ENCODE peak calls at places on chromosomes 12 and 14, in four cellular contexts. Y is A549, B is K562, T is HepG2. P is an unnamed sample.

GRCh38 chr12:124387510-124387855 is 92.6 kb downstream of the RFLNA start:
- DNase-seq in Y (no peak), B (no peak), T (peak), P (no peak)

GRCh38 chr14:91261115-91261514 is 16.6 kb upstream of the GPR68 start:
- DNase-seq in Y (no peak), B (no peak), T (no peak), P (no peak)

GRCh38 chr12:47218191-47218654 is 138.5 kb upstream of the AMIGO2 start:
- DNase-seq in Y (no peak), B (no peak), T (no peak), P (no peak)

GRCh38 chr14:99468836-99469592 is 11.6 kb downstream of the SETD3 start:
- DNase-seq in Y (no peak), B (no peak), T (no peak), P (no peak)

GRCh38 chr14:75558440-75558839 is 20.0 kb upstream of the FLVCR2 start:
- DNase-seq in Y (no peak), B (no peak), T (no peak), P (no peak)

GRCh38 chr12:123106640-123107359 is 44.1 kb downstream of the PITPNM2 start:
- DNase-seq in Y (no peak), B (peak), T (no peak), P (no peak)

GRCh38 chr12:39990122-39991101 is 115.5 kb downstream of the SLC2A13 start:
- DNase-seq in Y (peak), B (peak), T (peak), P (peak)

GRCh38 chr12:119229837-119230236 is 51.1 kb downstream of the HSPB8 start:
- DNase-seq in Y (peak), B (peak), T (peak), P (no peak)

GRCh38 chr12:115199831-115200230 is 515.9 kb upstream of the TBX3 start:
- DNase-seq in Y (no peak), B (no peak), T (no peak), P (no peak)

GRCh38 chr14:99035712-99036593 is 236.0 kb downstream of the BCL11B start:
- DNase-seq in Y (peak), B (no peak), T (peak), P (peak)

GRCh38 chr12:102376781-102377180 is 103.6 kb downstream of the IGF1 start:
- DNase-seq in Y (no peak), B (no peak), T (no peak), P (no peak)

GRCh38 chr12:26473291-26473690 is 277.9 kb downstream of the SSPN start:
- DNase-seq in Y (no peak), B (no peak), T (no peak), P (no peak)

GRCh38 chr14:103923863-103924262 is 4.4 kb upstream of the TDRD9 start:
- DNase-seq in Y (no peak), B (no peak), T (no peak), P (no peak)

GRCh38 chr12:96359328-96359727 is 40.9 kb downstream of the CDK17 start:
- DNase-seq in Y (peak), B (peak), T (no peak), P (no peak)

GRCh38 chr12:75480469-75480949 is at the start of gene GLIPR1:
- DNase-seq in Y (peak), B (no peak), T (peak), P (no peak)

GRCh38 chr14:78519863-78520262 is 349.7 kb downstream of the NRXN3 start:
- DNase-seq in Y (no peak), B (peak), T (peak), P (peak)

GRCh38 chr14:98906123-98906995 is 365.6 kb downstream of the BCL11B start:
- DNase-seq in Y (peak), B (no peak), T (peak), P (no peak)

GRCh38 chr14:53510281-53510912 is 357.3 kb upstream of the DDHD1 start:
- DNase-seq in Y (no peak), B (no peak), T (no peak), P (no peak)

GRCh38 chr14:61452452-61452851 is 131.1 kb downstream of the PRKCH start:
- DNase-seq in Y (no peak), B (no peak), T (no peak), P (no peak)

GRCh38 chr12:110937104-110937641 is 16.8 kb upstream of the MYL2 start:
- DNase-seq in Y (peak), B (peak), T (peak), P (peak)

GRCh38 chr14:58919262-58919661 is 269.2 kb upstream of the DAAM1 start:
- DNase-seq in Y (no peak), B (no peak), T (no peak), P (no peak)

GRCh38 chr14:73059326-73059725 is 992 bp downstream of the RBM25 start:
- DNase-seq in Y (peak), B (no peak), T (peak), P (no peak)

GRCh38 chr14:45070215-45070614 is 13.7 kb upstream of the PRPF39 start:
- DNase-seq in Y (no peak), B (no peak), T (no peak), P (no peak)

GRCh38 chr12:90589966-90590365 is 365.0 kb downstream of the CCER1 start:
- DNase-seq in Y (no peak), B (no peak), T (no peak), P (no peak)

GRCh38 chr12:31204995-31205582 is 120.9 kb downstream of the SINHCAF start:
- DNase-seq in Y (no peak), B (no peak), T (no peak), P (no peak)

GRCh38 chr12:29148958-29149690 is at the start of gene FAR2:
- DNase-seq in Y (peak), B (peak), T (no peak), P (peak)

GRCh38 chr12:29149691-29150382 is 759 bp downstream of the FAR2 start:
- DNase-seq in Y (no peak), B (peak), T (no peak), P (no peak)

GRCh38 chr12:29153231-29153630 is 4.2 kb downstream of the FAR2 start:
- DNase-seq in Y (no peak), B (no peak), T (no peak), P (no peak)

GRCh38 chr12:29155079-29155478 is 6.0 kb downstream of the FAR2 start:
- DNase-seq in Y (no peak), B (no peak), T (no peak), P (no peak)

GRCh38 chr12:29152223-29152868 is 3.3 kb downstream of the FAR2 start:
- DNase-seq in Y (no peak), B (no peak), T (no peak), P (no peak)
- TF ChIP-seq RNF2 in Y (no peak), B (no peak), T (no peak), P (no peak)

GRCh38 chr14:22147716-22148115 is 441.3 kb downstream of the DAD1 start:
- DNase-seq in Y (no peak), B (peak), T (no peak), P (no peak)
- TF ChIP-seq RNF2 in Y (no peak), B (no peak), T (no peak), P (no peak)

GRCh38 chr12:109466305-109466704 is 10.8 kb downstream of the KCTD10 start:
- DNase-seq in Y (no peak), B (no peak), T (no peak), P (no peak)
- TF ChIP-seq RNF2 in Y (no peak), B (no peak), T (no peak), P (no peak)

GRCh38 chr12:106074706-106075392 is 63.9 kb downstream of the NUAK1 start:
- DNase-seq in Y (no peak), B (no peak), T (no peak), P (no peak)
- TF ChIP-seq RNF2 in Y (no peak), B (no peak), T (no peak), P (no peak)

GRCh38 chr14:51293149-51293925 is 53.3 kb downstream of the TMX1 start:
- DNase-seq in Y (no peak), B (no peak), T (no peak), P (no peak)
- TF ChIP-seq RNF2 in Y (no peak), B (no peak), T (no peak), P (no peak)

DNA sequence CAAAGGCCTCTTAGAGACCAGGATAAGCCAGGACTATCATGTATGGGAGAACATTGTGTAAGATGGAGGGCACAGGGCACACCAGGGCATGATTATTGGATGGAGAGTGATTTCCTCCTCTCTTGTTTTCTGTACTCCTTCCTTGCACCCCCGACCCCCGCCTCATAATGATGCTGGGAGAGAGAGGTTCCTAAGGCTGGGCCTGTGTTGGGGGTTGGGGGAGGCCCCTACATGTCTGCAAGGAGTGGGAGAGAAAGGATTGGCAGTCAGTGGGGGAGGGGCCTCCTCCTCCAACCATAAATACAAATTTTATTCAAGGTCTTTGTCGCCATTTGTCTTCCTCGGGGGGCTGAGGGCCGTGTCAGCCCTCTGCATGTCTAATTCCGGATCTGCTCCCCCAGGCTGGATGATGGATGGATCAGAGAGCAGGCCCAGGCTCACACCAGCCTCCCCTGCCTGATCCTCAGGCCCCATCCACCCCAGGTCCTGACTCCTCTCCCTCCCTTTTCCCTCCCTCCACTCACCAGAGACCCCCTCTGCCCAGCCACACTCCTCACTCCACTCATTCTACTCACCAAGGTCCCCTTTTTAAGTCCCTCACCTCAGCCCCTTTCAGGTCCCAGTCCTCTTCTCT is 2.0 kb upstream of the C1QL4 start:
- DNase-seq in Y (no peak), B (no peak), T (no peak), P (no peak)
- TF ChIP-seq RNF2 in Y (no peak), B (no peak), T (no peak), P (peak)

GRCh38 chr12:1630827-1631591 is 2.0 kb downstream of the WNT5B start:
- DNase-seq in Y (no peak), B (no peak), T (peak), P (peak)
- TF ChIP-seq RNF2 in Y (no peak), B (no peak), T (no peak), P (no peak)

P was measured in H1.